ENCODE peak calls at places on chromosomes 11 and 22, in seven cellular contexts. One of them, this sample, is unnamed.

GRCh38 chr11:69807416-69807815 is 11.8 kb downstream of the FGF3 start:
- DNase-seq in psoas muscle: no peak
- DNase-seq in heart left ventricle: no peak
- DNase-seq in right lobe of liver: no peak
- DNase-seq in A549: no peak
- DNase-seq in foreskin keratinocyte: no peak
- DNase-seq in mucosa of descending colon: no peak
- DNase-seq in this sample: no peak

GRCh38 chr22:17917490-17917983 is 106.8 kb downstream of the MICAL3 start:
- DNase-seq in psoas muscle: no peak
- DNase-seq in heart left ventricle: peak; percentile 39
- DNase-seq in right lobe of liver: no peak
- DNase-seq in A549: no peak
- DNase-seq in foreskin keratinocyte: no peak
- DNase-seq in mucosa of descending colon: peak; percentile 92
- DNase-seq in this sample: no peak

GRCh38 chr22:40874016-40874415 is 12.1 kb upstream of the DNAJB7 start:
- DNase-seq in psoas muscle: no peak
- DNase-seq in heart left ventricle: no peak
- DNase-seq in right lobe of liver: no peak
- DNase-seq in A549: no peak
- DNase-seq in foreskin keratinocyte: no peak
- DNase-seq in mucosa of descending colon: no peak
- DNase-seq in this sample: no peak

GRCh38 chr11:128824199-128825049 is 42.7 kb downstream of the KCNJ1 start:
- DNase-seq in psoas muscle: no peak
- DNase-seq in heart left ventricle: peak; percentile 31
- DNase-seq in right lobe of liver: no peak
- DNase-seq in A549: no peak
- DNase-seq in foreskin keratinocyte: no peak
- DNase-seq in mucosa of descending colon: no peak
- DNase-seq in this sample: peak; percentile 49

GRCh38 chr22:30251661-30252226 is 5.2 kb upstream of the LIF start:
- DNase-seq in psoas muscle: no peak
- DNase-seq in heart left ventricle: no peak
- DNase-seq in right lobe of liver: no peak
- DNase-seq in A549: no peak
- DNase-seq in foreskin keratinocyte: no peak
- DNase-seq in mucosa of descending colon: no peak
- DNase-seq in this sample: no peak

GRCh38 chr22:36237462-36238347 is 1.6 kb downstream of the APOL2 start:
- DNase-seq in psoas muscle: no peak
- DNase-seq in heart left ventricle: no peak
- DNase-seq in right lobe of liver: peak; percentile 78
- DNase-seq in A549: no peak
- DNase-seq in foreskin keratinocyte: no peak
- DNase-seq in mucosa of descending colon: no peak
- DNase-seq in this sample: peak; percentile 49

GRCh38 chr11:105109855-105110750 is 29.5 kb downstream of the CARD18 start:
- DNase-seq in psoas muscle: no peak
- DNase-seq in heart left ventricle: no peak
- DNase-seq in right lobe of liver: no peak
- DNase-seq in A549: no peak
- DNase-seq in foreskin keratinocyte: no peak
- DNase-seq in mucosa of descending colon: no peak
- DNase-seq in this sample: no peak

GRCh38 chr11:58762284-58763119 is 30.8 kb upstream of the GLYAT start:
- DNase-seq in psoas muscle: no peak
- DNase-seq in heart left ventricle: no peak
- DNase-seq in right lobe of liver: peak; percentile 76
- DNase-seq in A549: no peak
- DNase-seq in foreskin keratinocyte: no peak
- DNase-seq in mucosa of descending colon: no peak
- DNase-seq in this sample: no peak

GRCh38 chr11:94553938-94554337 is 10.2 kb downstream of the FUT4 start:
- DNase-seq in psoas muscle: no peak
- DNase-seq in heart left ventricle: no peak
- DNase-seq in right lobe of liver: no peak
- DNase-seq in A549: no peak
- DNase-seq in foreskin keratinocyte: no peak
- DNase-seq in mucosa of descending colon: no peak
- DNase-seq in this sample: no peak

GRCh38 chr11:3058753-3059664 is 1.8 kb upstream of the CARS1 start:
- DNase-seq in psoas muscle: peak; percentile 42
- DNase-seq in heart left ventricle: no peak
- DNase-seq in right lobe of liver: no peak
- DNase-seq in A549: peak; percentile 37
- DNase-seq in foreskin keratinocyte: peak; percentile 26
- DNase-seq in mucosa of descending colon: no peak
- DNase-seq in this sample: peak; percentile 60

GRCh38 chr11:405323-405975 is 9.3 kb downstream of the SIGIRR start:
- DNase-seq in psoas muscle: peak; percentile 65
- DNase-seq in heart left ventricle: peak; percentile 37
- DNase-seq in right lobe of liver: peak; percentile 87
- DNase-seq in A549: no peak
- DNase-seq in foreskin keratinocyte: no peak
- DNase-seq in mucosa of descending colon: peak; percentile 63
- DNase-seq in this sample: peak; percentile 60

GRCh38 chr11:134036484-134037092 is 32.3 kb upstream of the JAM3 start:
- DNase-seq in psoas muscle: no peak
- DNase-seq in heart left ventricle: no peak
- DNase-seq in right lobe of liver: no peak
- DNase-seq in A549: no peak
- DNase-seq in foreskin keratinocyte: no peak
- DNase-seq in mucosa of descending colon: peak; percentile 53
- DNase-seq in this sample: no peak

GRCh38 chr11:61022311-61023085 is 51.0 kb downstream of the CD6 start:
- DNase-seq in psoas muscle: no peak
- DNase-seq in heart left ventricle: no peak
- DNase-seq in right lobe of liver: no peak
- DNase-seq in A549: no peak
- DNase-seq in foreskin keratinocyte: no peak
- DNase-seq in mucosa of descending colon: no peak
- DNase-seq in this sample: no peak

GRCh38 chr11:84800755-84801346 is 826.3 kb downstream of the DLG2 start:
- DNase-seq in psoas muscle: no peak
- DNase-seq in heart left ventricle: no peak
- DNase-seq in right lobe of liver: no peak
- DNase-seq in A549: peak; percentile 41
- DNase-seq in foreskin keratinocyte: no peak
- DNase-seq in mucosa of descending colon: no peak
- DNase-seq in this sample: no peak

GRCh38 chr11:59756845-59757244 is 1.7 kb downstream of the STX3 start:
- DNase-seq in psoas muscle: no peak
- DNase-seq in heart left ventricle: no peak
- DNase-seq in right lobe of liver: peak; percentile 51
- DNase-seq in A549: peak; percentile 25
- DNase-seq in foreskin keratinocyte: peak; percentile 26
- DNase-seq in mucosa of descending colon: peak; percentile 67
- DNase-seq in this sample: no peak

GRCh38 chr22:31400023-31400397 is 606 bp downstream of the DRG1 start:
- DNase-seq in psoas muscle: no peak
- DNase-seq in heart left ventricle: no peak
- DNase-seq in right lobe of liver: no peak
- DNase-seq in A549: no peak
- DNase-seq in foreskin keratinocyte: peak; percentile 1
- DNase-seq in mucosa of descending colon: no peak
- DNase-seq in this sample: no peak

GRCh38 chr11:12723410-12724297 is 49.4 kb downstream of the TEAD1 start:
- DNase-seq in psoas muscle: no peak
- DNase-seq in heart left ventricle: no peak
- DNase-seq in right lobe of liver: no peak
- DNase-seq in A549: peak; percentile 82
- DNase-seq in foreskin keratinocyte: peak; percentile 88
- DNase-seq in mucosa of descending colon: no peak
- DNase-seq in this sample: no peak
- H3K4me1 ChIP-seq in psoas muscle: peaks cover 72% of the 10 kb centered on the region
- H3K4me1 ChIP-seq in heart left ventricle: peaks cover 55% of the 10 kb centered on the region
- H3K4me1 ChIP-seq in right lobe of liver: no peaks in the 10 kb centered on the region
- H3K4me1 ChIP-seq in A549: peaks cover 99% of the 10 kb centered on the region
- H3K4me1 ChIP-seq in foreskin keratinocyte: peaks cover 46% of the 10 kb centered on the region
- H3K4me1 ChIP-seq in mucosa of descending colon: peaks cover 36% of the 10 kb centered on the region
- H3K4me1 ChIP-seq in this sample: peaks cover 3% of the 10 kb centered on the region

GRCh38 chr11:64041846-64042245 is 6.1 kb downstream of the FLRT1 start:
- DNase-seq in psoas muscle: no peak
- DNase-seq in heart left ventricle: no peak
- DNase-seq in right lobe of liver: no peak
- DNase-seq in A549: no peak
- DNase-seq in foreskin keratinocyte: no peak
- DNase-seq in mucosa of descending colon: no peak
- DNase-seq in this sample: no peak
- H3K4me1 ChIP-seq in psoas muscle: peaks cover 9% of the 10 kb centered on the region
- H3K4me1 ChIP-seq in heart left ventricle: peaks cover under 1% of the 10 kb centered on the region
- H3K4me1 ChIP-seq in right lobe of liver: no peaks in the 10 kb centered on the region
- H3K4me1 ChIP-seq in A549: no peaks in the 10 kb centered on the region
- H3K4me1 ChIP-seq in foreskin keratinocyte: no peaks in the 10 kb centered on the region
- H3K4me1 ChIP-seq in mucosa of descending colon: peaks cover 2% of the 10 kb centered on the region
- H3K4me1 ChIP-seq in this sample: no peaks in the 10 kb centered on the region

DNA sequence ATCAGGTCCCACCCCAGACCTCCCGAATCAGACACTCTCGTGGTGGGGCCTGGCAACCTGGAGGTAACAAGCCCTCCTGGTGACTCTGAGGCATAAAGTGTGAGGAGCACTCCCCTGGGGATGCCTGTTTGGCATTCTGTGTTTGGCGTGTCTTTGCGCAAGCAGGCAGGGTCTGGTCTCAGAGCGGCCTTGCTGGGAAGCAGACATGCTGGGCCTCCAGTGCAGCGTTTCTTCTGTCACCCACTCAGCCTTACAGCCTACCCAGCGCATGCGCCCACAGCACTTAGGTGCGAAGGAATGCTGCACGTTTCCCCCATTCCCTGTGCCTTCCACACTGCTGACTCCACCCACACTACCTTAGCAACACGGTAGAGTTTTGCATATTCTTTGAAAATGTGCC is 7.4 kb upstream of the CXCR5 start:
- DNase-seq in psoas muscle: no peak
- DNase-seq in heart left ventricle: no peak
- DNase-seq in right lobe of liver: no peak
- DNase-seq in A549: no peak
- DNase-seq in foreskin keratinocyte: no peak
- DNase-seq in mucosa of descending colon: no peak
- DNase-seq in this sample: no peak
- H3K4me1 ChIP-seq in psoas muscle: no peaks in the 10 kb centered on the region
- H3K4me1 ChIP-seq in heart left ventricle: peaks cover 20% of the 10 kb centered on the region
- H3K4me1 ChIP-seq in right lobe of liver: no peaks in the 10 kb centered on the region
- H3K4me1 ChIP-seq in A549: no peaks in the 10 kb centered on the region
- H3K4me1 ChIP-seq in foreskin keratinocyte: no peaks in the 10 kb centered on the region
- H3K4me1 ChIP-seq in mucosa of descending colon: no peaks in the 10 kb centered on the region
- H3K4me1 ChIP-seq in this sample: no peaks in the 10 kb centered on the region

GRCh38 chr11:13286247-13286821 is 8.7 kb downstream of the BMAL1 start:
- DNase-seq in psoas muscle: no peak
- DNase-seq in heart left ventricle: no peak
- DNase-seq in right lobe of liver: no peak
- DNase-seq in A549: no peak
- DNase-seq in foreskin keratinocyte: no peak
- DNase-seq in mucosa of descending colon: no peak
- DNase-seq in this sample: no peak
- H3K4me1 ChIP-seq in psoas muscle: peaks cover 74% of the 10 kb centered on the region
- H3K4me1 ChIP-seq in heart left ventricle: peaks cover 30% of the 10 kb centered on the region
- H3K4me1 ChIP-seq in right lobe of liver: peaks cover 6% of the 10 kb centered on the region
- H3K4me1 ChIP-seq in A549: peaks cover 33% of the 10 kb centered on the region
- H3K4me1 ChIP-seq in foreskin keratinocyte: peaks cover 10% of the 10 kb centered on the region
- H3K4me1 ChIP-seq in mucosa of descending colon: peaks cover 12% of the 10 kb centered on the region
- H3K4me1 ChIP-seq in this sample: peaks cover 10% of the 10 kb centered on the region

GRCh38 chr22:24401824-24402434 is 25.5 kb upstream of the ADORA2A start:
- DNase-seq in psoas muscle: no peak
- DNase-seq in heart left ventricle: no peak
- DNase-seq in right lobe of liver: no peak
- DNase-seq in A549: no peak
- DNase-seq in foreskin keratinocyte: no peak
- DNase-seq in mucosa of descending colon: no peak
- DNase-seq in this sample: no peak
- H3K4me1 ChIP-seq in psoas muscle: peaks cover 41% of the 10 kb centered on the region
- H3K4me1 ChIP-seq in heart left ventricle: peaks cover 63% of the 10 kb centered on the region
- H3K4me1 ChIP-seq in right lobe of liver: peaks cover 3% of the 10 kb centered on the region
- H3K4me1 ChIP-seq in A549: peaks cover 19% of the 10 kb centered on the region
- H3K4me1 ChIP-seq in foreskin keratinocyte: peaks cover 18% of the 10 kb centered on the region
- H3K4me1 ChIP-seq in mucosa of descending colon: peaks cover 25% of the 10 kb centered on the region
- H3K4me1 ChIP-seq in this sample: peaks cover 12% of the 10 kb centered on the region

This sample was measured in aorta.